ENCODE peak calls at places on chromosomes 6 and 20, in eight cellular contexts. C is neural progenitor cell, M is mammary epithelial cell, I is endothelial cell of umbilical vein, K is MM.1S, J is PC-9, B is HCT116, V is GM12878. N is an unnamed sample.

GRCh38 chr20:53898558-53898931 is 171.8 kb downstream of the BCAS1 start:
- DNase-seq in C (no peak), M (no peak), I (no peak), K (no peak), J (no peak), B (no peak), V (no peak), N (no peak)

GRCh38 chr6:158669145-158670035 is 19.5 kb downstream of the SYTL3 start:
- DNase-seq in C (no peak), M (peak), I (no peak), K (no peak), J (no peak), B (no peak), V (no peak), N (peak)

GRCh38 chr6:161486903-161487531 is 213.2 kb upstream of the AGPAT4 start:
- DNase-seq in C (no peak), M (peak), I (no peak), K (no peak), J (no peak), B (no peak), V (no peak), N (peak)

GRCh38 chr20:46977909-46978588 is 83.4 kb downstream of the EYA2 start:
- DNase-seq in C (no peak), M (no peak), I (no peak), K (no peak), J (no peak), B (no peak), V (no peak), N (no peak)

GRCh38 chr20:63491078-63491477 is 7.8 kb downstream of the EEF1A2 start:
- DNase-seq in C (no peak), M (no peak), I (no peak), K (no peak), J (no peak), B (no peak), V (no peak), N (no peak)

GRCh38 chr6:16802071-16802470 is 40.8 kb upstream of the ATXN1 start:
- DNase-seq in C (no peak), M (no peak), I (no peak), K (no peak), J (no peak), B (no peak), V (no peak), N (peak)

GRCh38 chr6:26578279-26578678 is 18.5 kb upstream of the ABT1 start:
- DNase-seq in C (no peak), M (no peak), I (no peak), K (no peak), J (no peak), B (no peak), V (no peak), N (no peak)

GRCh38 chr20:11305406-11305805 is 612.3 kb upstream of the BTBD3 start:
- DNase-seq in C (no peak), M (peak), I (peak), K (peak), J (no peak), B (no peak), V (peak), N (peak)

GRCh38 chr6:14876778-14877613 is 368.9 kb upstream of the JARID2 start:
- DNase-seq in C (no peak), M (peak), I (peak), K (no peak), J (peak), B (no peak), V (peak), N (peak)

GRCh38 chr20:8782804-8783203 is 286.1 kb upstream of the PLCB4 start:
- DNase-seq in C (no peak), M (no peak), I (no peak), K (no peak), J (no peak), B (no peak), V (no peak), N (peak)

GRCh38 chr20:63032861-63033634 is 26.3 kb upstream of the BHLHE23 start:
- DNase-seq in C (peak), M (no peak), I (no peak), K (no peak), J (no peak), B (no peak), V (peak), N (no peak)

GRCh38 chr6:40997256-40997957 is 41.6 kb downstream of the UNC5CL start:
- DNase-seq in C (peak), M (peak), I (peak), K (no peak), J (peak), B (peak), V (no peak), N (peak)
- H3K27ac ChIP-seq in C (peak), M (no peak), I (peak), K (no peak), J (peak), B (peak), V (no peak), N (peak)

GRCh38 chr6:50826037-50826761 is 7.5 kb downstream of the TFAP2B start:
- DNase-seq in C (no peak), M (no peak), I (no peak), K (no peak), J (no peak), B (no peak), V (no peak), N (no peak)

GRCh38 chr6:50826803-50827202 is 8.1 kb downstream of the TFAP2B start:
- DNase-seq in C (peak), M (no peak), I (no peak), K (no peak), J (no peak), B (no peak), V (no peak), N (no peak)

GRCh38 chr6:50823130-50823920 is 4.7 kb downstream of the TFAP2B start:
- DNase-seq in C (no peak), M (no peak), I (no peak), K (no peak), J (no peak), B (no peak), V (no peak), N (no peak)

GRCh38 chr6:50825375-50826036 is 6.8 kb downstream of the TFAP2B start:
- DNase-seq in C (no peak), M (no peak), I (no peak), K (no peak), J (no peak), B (no peak), V (no peak), N (no peak)

GRCh38 chr6:50824505-50824904 is 5.8 kb downstream of the TFAP2B start:
- DNase-seq in C (no peak), M (no peak), I (no peak), K (no peak), J (no peak), B (no peak), V (no peak), N (no peak)
- TF ChIP-seq EZH2 in C (no peak), M (no peak), I (no peak), K (no peak), J (no peak), B (no peak), V (no peak), N (no peak)

GRCh38 chr6:82645536-82646230 is 282.1 kb downstream of the TPBG start:
- DNase-seq in C (no peak), M (no peak), I (no peak), K (no peak), J (no peak), B (no peak), V (no peak), N (no peak)
- H3K27ac ChIP-seq in C (no peak), M (no peak), I (no peak), K (no peak), J (peak), B (no peak), V (no peak), N (no peak)

GRCh38 chr6:37512400-37512958 is 12.8 kb upstream of the CCDC167 start:
- DNase-seq in C (peak), M (no peak), I (no peak), K (no peak), J (no peak), B (no peak), V (no peak), N (no peak)
- TF ChIP-seq EZH2 in C (no peak), M (peak), I (peak), K (no peak), J (no peak), B (no peak), V (no peak), N (no peak)

N was measured in astrocyte.